ENCODE peak calls at places on chromosomes 1 and 21, in five cellular contexts. One of them, this sample, is unnamed.

GRCh38 chr1:175774921-175775320 is 31.5 kb upstream of the TNR start:
- DNase-seq in MM.1S: no peak
- DNase-seq in foreskin keratinocyte: no peak
- DNase-seq in body of pancreas: no peak
- DNase-seq in HFFc6: no peak
- DNase-seq in this sample: no peak

GRCh38 chr1:17355898-17356297 is 16.1 kb upstream of the PADI6 start:
- DNase-seq in body of pancreas: no peak
- DNase-seq in HFFc6: no peak
- DNase-seq in MM.1S: no peak
- DNase-seq in foreskin keratinocyte: no peak
- DNase-seq in this sample: no peak

GRCh38 chr1:233664254-233664653 is 50.3 kb downstream of the KCNK1 start:
- DNase-seq in foreskin keratinocyte: peak
- DNase-seq in HFFc6: no peak
- DNase-seq in MM.1S: no peak
- DNase-seq in body of pancreas: no peak
- DNase-seq in this sample: no peak

GRCh38 chr1:171226757-171227370 is 21.4 kb upstream of the FMO1 start:
- DNase-seq in body of pancreas: peak
- DNase-seq in MM.1S: peak
- DNase-seq in HFFc6: peak
- DNase-seq in foreskin keratinocyte: peak
- DNase-seq in this sample: peak

GRCh38 chr1:154983776-154984466 is 777 bp downstream of the FLAD1 start:
- DNase-seq in foreskin keratinocyte: no peak
- DNase-seq in MM.1S: peak
- DNase-seq in body of pancreas: no peak
- DNase-seq in HFFc6: no peak
- DNase-seq in this sample: no peak

GRCh38 chr21:25871566-25871965 is 136.8 kb downstream of the GABPA start:
- DNase-seq in foreskin keratinocyte: no peak
- DNase-seq in HFFc6: no peak
- DNase-seq in body of pancreas: no peak
- DNase-seq in MM.1S: no peak
- DNase-seq in this sample: peak

GRCh38 chr1:9842073-9842711 is 18.4 kb upstream of the CLSTN1 start:
- DNase-seq in body of pancreas: no peak
- DNase-seq in MM.1S: no peak
- DNase-seq in foreskin keratinocyte: no peak
- DNase-seq in HFFc6: no peak
- DNase-seq in this sample: no peak

GRCh38 chr21:39610705-39611104 is 2.0 kb upstream of the B3GALT5 start:
- DNase-seq in HFFc6: no peak
- DNase-seq in body of pancreas: no peak
- DNase-seq in MM.1S: no peak
- DNase-seq in foreskin keratinocyte: no peak
- DNase-seq in this sample: no peak

GRCh38 chr1:234730542-234731370 is 120.8 kb upstream of the IRF2BP2 start:
- DNase-seq in foreskin keratinocyte: no peak
- DNase-seq in HFFc6: no peak
- DNase-seq in MM.1S: no peak
- DNase-seq in body of pancreas: no peak
- DNase-seq in this sample: no peak

GRCh38 chr1:18530567-18531502 is 50.1 kb downstream of the KLHDC7A start:
- DNase-seq in foreskin keratinocyte: no peak
- DNase-seq in MM.1S: no peak
- DNase-seq in body of pancreas: peak
- DNase-seq in HFFc6: no peak
- DNase-seq in this sample: no peak

GRCh38 chr1:239944666-239945065 is 147.0 kb upstream of the FMN2 start:
- DNase-seq in HFFc6: no peak
- DNase-seq in MM.1S: no peak
- DNase-seq in body of pancreas: no peak
- DNase-seq in foreskin keratinocyte: no peak
- DNase-seq in this sample: no peak

GRCh38 chr1:176559474-176560390 is 96.8 kb downstream of the PAPPA2 start:
- DNase-seq in foreskin keratinocyte: peak
- DNase-seq in body of pancreas: peak
- DNase-seq in MM.1S: peak
- DNase-seq in HFFc6: peak
- DNase-seq in this sample: peak

GRCh38 chr1:108503062-108503740 is 53.1 kb downstream of the NBPF6 start:
- DNase-seq in MM.1S: no peak
- DNase-seq in foreskin keratinocyte: peak
- DNase-seq in HFFc6: peak
- DNase-seq in body of pancreas: no peak
- DNase-seq in this sample: no peak

GRCh38 chr1:230495021-230495550 is 69.0 kb upstream of the PGBD5 start:
- DNase-seq in HFFc6: no peak
- DNase-seq in body of pancreas: no peak
- DNase-seq in foreskin keratinocyte: no peak
- DNase-seq in MM.1S: no peak
- DNase-seq in this sample: no peak

GRCh38 chr1:212967767-212968166 is 17.4 kb downstream of the VASH2 start:
- DNase-seq in MM.1S: no peak
- DNase-seq in HFFc6: peak
- DNase-seq in body of pancreas: no peak
- DNase-seq in foreskin keratinocyte: peak
- DNase-seq in this sample: peak

GRCh38 chr1:2358651-2359640 is 32.4 kb downstream of the MORN1 start:
- DNase-seq in MM.1S: no peak
- DNase-seq in HFFc6: no peak
- DNase-seq in body of pancreas: no peak
- DNase-seq in foreskin keratinocyte: no peak
- DNase-seq in this sample: no peak

GRCh38 chr1:2358072-2358471 is 33.3 kb downstream of the MORN1 start:
- DNase-seq in body of pancreas: no peak
- DNase-seq in MM.1S: no peak
- DNase-seq in HFFc6: no peak
- DNase-seq in foreskin keratinocyte: no peak
- DNase-seq in this sample: no peak

GRCh38 chr1:2368053-2368744 is 23.2 kb downstream of the MORN1 start:
- DNase-seq in MM.1S: no peak
- DNase-seq in body of pancreas: no peak
- DNase-seq in HFFc6: no peak
- DNase-seq in foreskin keratinocyte: no peak
- DNase-seq in this sample: no peak

GRCh38 chr1:2360588-2361364 is 30.6 kb downstream of the MORN1 start:
- DNase-seq in MM.1S: no peak
- DNase-seq in foreskin keratinocyte: peak
- DNase-seq in body of pancreas: no peak
- DNase-seq in HFFc6: no peak
- DNase-seq in this sample: no peak

DNA sequence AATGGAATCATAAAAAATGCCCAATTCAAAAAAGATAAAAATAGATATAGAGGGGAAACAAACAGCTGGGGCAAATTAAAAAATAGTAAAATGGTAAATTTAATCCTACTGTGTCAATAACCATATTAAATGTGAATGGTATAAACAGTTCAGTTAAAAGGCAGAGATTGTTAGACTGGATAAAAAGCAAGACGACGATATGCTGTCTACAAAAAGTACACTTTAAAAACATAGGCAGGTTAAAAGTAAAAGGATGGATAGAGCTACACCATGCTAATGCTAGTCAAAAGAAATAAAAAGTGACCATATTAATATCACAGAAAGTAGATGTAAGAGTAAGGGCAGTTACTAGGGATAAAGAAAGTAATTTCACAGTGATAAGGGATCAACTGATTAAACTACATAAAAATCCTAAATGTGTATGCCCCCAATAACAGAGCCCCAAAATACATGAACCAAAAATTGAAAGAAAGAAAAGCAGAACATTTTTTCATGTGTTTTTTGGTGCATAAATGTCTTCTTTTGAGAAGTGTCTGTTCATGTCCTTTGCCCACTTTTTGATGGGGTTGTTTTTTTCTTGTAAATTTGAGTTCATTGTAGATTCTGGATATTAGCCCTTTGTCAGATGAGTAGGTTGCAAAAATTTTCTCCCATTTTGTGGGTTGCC is 27.4 kb downstream of the MORN1 start:
- DNase-seq in MM.1S: no peak
- DNase-seq in foreskin keratinocyte: no peak
- DNase-seq in body of pancreas: no peak
- DNase-seq in HFFc6: no peak
- DNase-seq in this sample: no peak
- TF ChIP-seq CTCF in MM.1S: no peak
- TF ChIP-seq CTCF in foreskin keratinocyte: no peak
- TF ChIP-seq CTCF in body of pancreas: no peak
- TF ChIP-seq CTCF in HFFc6: no peak
- TF ChIP-seq CTCF in this sample: no peak

GRCh38 chr1:24421502-24421901 is 5.9 kb downstream of the NIPAL3 start:
- DNase-seq in body of pancreas: no peak
- DNase-seq in HFFc6: no peak
- DNase-seq in foreskin keratinocyte: no peak
- DNase-seq in MM.1S: no peak
- DNase-seq in this sample: no peak
- TF ChIP-seq CTCF in body of pancreas: no peak
- TF ChIP-seq CTCF in HFFc6: peak
- TF ChIP-seq CTCF in foreskin keratinocyte: peak
- TF ChIP-seq CTCF in MM.1S: no peak
- TF ChIP-seq CTCF in this sample: no peak

GRCh38 chr1:38013027-38013588 is 574 bp downstream of the UTP11 start:
- DNase-seq in HFFc6: peak
- DNase-seq in foreskin keratinocyte: no peak
- DNase-seq in body of pancreas: no peak
- DNase-seq in MM.1S: no peak
- DNase-seq in this sample: peak

GRCh38 chr1:38015978-38016640 is 3.6 kb downstream of the UTP11 start:
- DNase-seq in body of pancreas: no peak
- DNase-seq in HFFc6: no peak
- DNase-seq in MM.1S: no peak
- DNase-seq in foreskin keratinocyte: no peak
- DNase-seq in this sample: no peak

GRCh38 chr1:38009841-38010180 is 2.7 kb upstream of the UTP11 start:
- DNase-seq in HFFc6: no peak
- DNase-seq in body of pancreas: no peak
- DNase-seq in foreskin keratinocyte: no peak
- DNase-seq in MM.1S: no peak
- DNase-seq in this sample: no peak

GRCh38 chr1:38014724-38015424 is 2.3 kb downstream of the UTP11 start:
- DNase-seq in HFFc6: no peak
- DNase-seq in foreskin keratinocyte: no peak
- DNase-seq in body of pancreas: no peak
- DNase-seq in MM.1S: no peak
- DNase-seq in this sample: no peak

GRCh38 chr1:38014171-38014570 is 1.6 kb downstream of the UTP11 start:
- DNase-seq in HFFc6: no peak
- DNase-seq in MM.1S: no peak
- DNase-seq in foreskin keratinocyte: no peak
- DNase-seq in body of pancreas: no peak
- DNase-seq in this sample: no peak
- TF ChIP-seq CTCF in HFFc6: peak
- TF ChIP-seq CTCF in MM.1S: no peak
- TF ChIP-seq CTCF in foreskin keratinocyte: peak
- TF ChIP-seq CTCF in body of pancreas: no peak
- TF ChIP-seq CTCF in this sample: no peak

GRCh38 chr1:37877991-37878544 is 18.7 kb upstream of the MTF1 start:
- DNase-seq in foreskin keratinocyte: no peak
- DNase-seq in HFFc6: no peak
- DNase-seq in MM.1S: no peak
- DNase-seq in body of pancreas: no peak
- DNase-seq in this sample: no peak

GRCh38 chr1:37879865-37880264 is 20.5 kb upstream of the MTF1 start:
- DNase-seq in foreskin keratinocyte: no peak
- DNase-seq in body of pancreas: no peak
- DNase-seq in MM.1S: no peak
- DNase-seq in HFFc6: no peak
- DNase-seq in this sample: no peak

GRCh38 chr1:37872692-37873091 is 13.3 kb upstream of the MTF1 start:
- DNase-seq in MM.1S: no peak
- DNase-seq in foreskin keratinocyte: no peak
- DNase-seq in HFFc6: no peak
- DNase-seq in body of pancreas: no peak
- DNase-seq in this sample: no peak

DNA sequence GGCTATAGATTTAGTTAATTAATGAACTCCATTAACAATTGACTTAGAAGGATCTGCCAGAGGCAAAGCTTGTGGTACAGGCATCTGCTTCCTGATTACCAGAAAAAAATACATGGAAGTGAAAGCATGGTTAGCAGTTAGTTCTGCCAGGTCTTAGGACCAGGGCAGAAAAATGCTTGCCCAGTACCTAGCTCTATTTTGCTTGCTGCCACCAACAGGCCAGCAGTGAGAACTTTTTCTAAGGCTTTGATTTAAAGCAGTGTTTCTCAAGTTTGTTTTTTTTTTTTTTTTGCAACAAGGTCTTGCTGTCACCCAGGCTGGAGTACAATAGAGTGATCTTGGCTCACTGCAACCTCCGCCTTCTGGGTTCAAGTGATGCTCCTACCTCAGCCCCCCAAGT is 16.4 kb upstream of the MTF1 start:
- DNase-seq in MM.1S: no peak
- DNase-seq in HFFc6: peak
- DNase-seq in body of pancreas: no peak
- DNase-seq in foreskin keratinocyte: peak
- DNase-seq in this sample: no peak
- TF ChIP-seq CTCF in MM.1S: peak
- TF ChIP-seq CTCF in HFFc6: peak
- TF ChIP-seq CTCF in body of pancreas: no peak
- TF ChIP-seq CTCF in foreskin keratinocyte: peak
- TF ChIP-seq CTCF in this sample: no peak

GRCh38 chr1:206929509-206929908 is 7.8 kb upstream of the FCMR start:
- DNase-seq in foreskin keratinocyte: no peak
- DNase-seq in MM.1S: no peak
- DNase-seq in body of pancreas: no peak
- DNase-seq in HFFc6: no peak
- DNase-seq in this sample: no peak
- TF ChIP-seq CTCF in foreskin keratinocyte: no peak
- TF ChIP-seq CTCF in MM.1S: no peak
- TF ChIP-seq CTCF in body of pancreas: no peak
- TF ChIP-seq CTCF in HFFc6: no peak
- TF ChIP-seq CTCF in this sample: no peak

GRCh38 chr1:112836642-112837041 is 119.4 kb downstream of the SLC16A1 start:
- DNase-seq in foreskin keratinocyte: no peak
- DNase-seq in MM.1S: no peak
- DNase-seq in body of pancreas: no peak
- DNase-seq in HFFc6: no peak
- DNase-seq in this sample: no peak
- TF ChIP-seq CTCF in foreskin keratinocyte: no peak
- TF ChIP-seq CTCF in MM.1S: no peak
- TF ChIP-seq CTCF in body of pancreas: no peak
- TF ChIP-seq CTCF in HFFc6: no peak
- TF ChIP-seq CTCF in this sample: no peak

DNA sequence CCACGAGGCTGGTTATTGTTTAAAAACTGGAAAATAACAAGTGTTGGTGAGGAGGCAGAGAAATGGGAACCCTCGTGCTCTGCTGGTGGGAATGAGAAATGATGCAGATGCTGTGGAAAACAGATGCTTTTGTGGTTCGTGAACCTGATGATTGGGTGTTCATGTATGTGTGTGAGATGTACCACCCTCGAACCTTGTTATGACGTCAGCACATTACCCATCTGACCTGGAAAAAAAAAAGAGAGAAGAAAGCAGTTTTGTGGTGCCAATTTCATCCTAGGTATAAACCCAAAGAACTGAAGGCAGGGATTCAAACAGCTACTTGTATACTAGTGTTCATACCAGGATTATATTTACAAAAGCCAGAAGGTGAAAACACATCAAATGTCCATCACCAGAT is 6.4 kb upstream of the CFAP107 start:
- DNase-seq in HFFc6: no peak
- DNase-seq in foreskin keratinocyte: no peak
- DNase-seq in MM.1S: no peak
- DNase-seq in body of pancreas: no peak
- DNase-seq in this sample: no peak
- TF ChIP-seq CTCF in HFFc6: no peak
- TF ChIP-seq CTCF in foreskin keratinocyte: no peak
- TF ChIP-seq CTCF in MM.1S: no peak
- TF ChIP-seq CTCF in body of pancreas: no peak
- TF ChIP-seq CTCF in this sample: no peak